ENCODE peak calls at places on chromosome 10, in seven cellular contexts. B is IMR-90, L is fibroblast of lung, F is amniotic stem cell, M is COR-L47, C is GM13977, H is 8988T. Z is an unnamed sample.
A peak's percentile ranks its signal among the peaks of the same experiment; 100 is the strongest.

GRCh38 chr10:93065675-93066543 is 5.3 kb downstream of the CYP26C1 start:
- DNase-seq in C (peak; percentile 36), B (no peak), F (no peak), H (no peak), M (no peak), L (no peak), Z (no peak)

GRCh38 chr10:132331956-132332749 is at the start of gene LRRC27:
- DNase-seq in B (peak; percentile 96), L (peak; percentile 94), M (peak; percentile 87), F (peak; percentile 95), C (peak; percentile 99), H (peak; percentile 97), Z (peak; percentile 93)

GRCh38 chr10:7986851-7987250 is 67.6 kb upstream of the GATA3 start:
- DNase-seq in F (no peak), B (peak; percentile 58), H (no peak), M (no peak), L (peak; percentile 28), C (no peak), Z (no peak)

GRCh38 chr10:46096909-46097575 is 51.0 kb upstream of the MSMB start:
- DNase-seq in H (no peak), M (no peak), C (no peak), B (no peak), L (no peak), F (no peak), Z (no peak)

GRCh38 chr10:48464121-48464870 is 140.6 kb downstream of the ARHGAP22 start:
- DNase-seq in F (no peak), B (no peak), L (no peak), M (no peak), H (no peak), C (no peak), Z (no peak)

GRCh38 chr10:348456-348855 is 213.2 kb downstream of the ZMYND11 start:
- DNase-seq in M (no peak), L (no peak), F (no peak), C (no peak), H (no peak), B (no peak), Z (no peak)

GRCh38 chr10:78173360-78174020 is 139.8 kb downstream of the RPS24 start:
- DNase-seq in H (no peak), M (no peak), C (no peak), B (peak; percentile 42), L (peak; percentile 18), F (no peak), Z (no peak)

GRCh38 chr10:19847321-19847720 is 31.1 kb downstream of the PLXDC2 start:
- DNase-seq in F (no peak), M (no peak), H (no peak), C (no peak), B (peak; percentile 59), L (peak; percentile 88), Z (no peak)

GRCh38 chr10:13823046-13823711 is 236.4 kb downstream of the PRPF18 start:
- DNase-seq in B (no peak), M (no peak), H (no peak), C (no peak), F (no peak), L (no peak), Z (no peak)

GRCh38 chr10:1166101-1166827 is 110.1 kb downstream of the WDR37 start:
- DNase-seq in F (no peak), B (no peak), C (no peak), L (no peak), H (no peak), M (no peak), Z (no peak)

GRCh38 chr10:1646332-1646731 is 91.0 kb downstream of the ADARB2 start:
- DNase-seq in M (no peak), L (no peak), F (no peak), B (no peak), H (no peak), C (no peak), Z (no peak)

GRCh38 chr10:96570512-96570911 is 16.3 kb downstream of the TM9SF3 start:
- DNase-seq in C (no peak), H (no peak), B (no peak), F (no peak), L (no peak), M (no peak), Z (no peak)

GRCh38 chr10:126673565-126673964 is 3.1 kb upstream of the C10orf90 start:
- DNase-seq in L (no peak), F (no peak), B (no peak), M (no peak), C (no peak), H (no peak), Z (no peak)

GRCh38 chr10:34539533-34540315 is 275.4 kb downstream of the PARD3 start:
- DNase-seq in F (no peak), L (no peak), C (no peak), H (no peak), M (no peak), B (no peak), Z (no peak)

GRCh38 chr10:102300289-102300843 is 55.0 kb downstream of the GBF1 start:
- DNase-seq in B (peak; percentile 91), L (peak; percentile 96), M (no peak), C (peak; percentile 32), F (no peak), H (no peak), Z (no peak)

GRCh38 chr10:28595618-28596017 is 62.7 kb downstream of the WAC start:
- DNase-seq in M (no peak), H (no peak), B (peak; percentile 24), F (no peak), L (peak; percentile 82), C (no peak), Z (no peak)

GRCh38 chr10:3792710-3793219 is 7.8 kb upstream of the KLF6 start:
- DNase-seq in L (no peak), H (no peak), C (no peak), F (no peak), B (no peak), M (no peak), Z (no peak)

GRCh38 chr10:8416192-8416701 is 361.8 kb downstream of the GATA3 start:
- DNase-seq in C (peak; percentile 56), H (no peak), B (no peak), M (no peak), L (peak; percentile 51), F (no peak), Z (no peak)

GRCh38 chr10:114694735-114695134 is 36.7 kb upstream of the ABLIM1 start:
- DNase-seq in H (no peak), B (no peak), L (no peak), C (peak; percentile 44), F (no peak), M (no peak), Z (peak; percentile 79)

Z was measured in SJCRH30.